ENCODE peak calls at places on chromosomes 3 and 15, in seven cellular contexts. E is GM12878, D is sigmoid colon, I is transverse colon, S is Peyer's patch, F is heart left ventricle, B is ovary. G is an unnamed sample.
A peak's percentile ranks its signal among the peaks of the same experiment; 100 is the strongest.

GRCh38 chr15:50302581-50302980 is 37.1 kb upstream of the HDC start:
- DNase-seq in E (no peak), D (no peak), I (no peak), S (no peak), F (no peak), B (no peak), G (no peak)

GRCh38 chr3:72722930-72723726 is 125.1 kb downstream of the SHQ1 start:
- DNase-seq in E (peak; percentile 35), D (no peak), I (peak; percentile 54), S (no peak), F (no peak), B (no peak), G (no peak)

GRCh38 chr3:42122261-42123011 is 31.3 kb downstream of the TRAK1 start:
- DNase-seq in E (peak; percentile 58), D (peak; percentile 36), I (no peak), S (no peak), F (no peak), B (no peak), G (no peak)

GRCh38 chr3:191330309-191330712 is at the start of gene UTS2B:
- DNase-seq in E (no peak), D (no peak), I (no peak), S (no peak), F (no peak), B (no peak), G (no peak)

GRCh38 chr3:87088984-87089841 is 98.3 kb upstream of the VGLL3 start:
- DNase-seq in E (no peak), D (peak; percentile 89), I (peak; percentile 37), S (no peak), F (peak; percentile 75), B (peak; percentile 70), G (no peak)

GRCh38 chr15:27250223-27250622 is 279.2 kb downstream of the GABRG3 start:
- DNase-seq in E (no peak), D (no peak), I (no peak), S (no peak), F (no peak), B (no peak), G (no peak)

GRCh38 chr3:73552700-73553099 is 72.0 kb downstream of the PDZRN3 start:
- DNase-seq in E (no peak), D (no peak), I (no peak), S (no peak), F (no peak), B (no peak), G (no peak)

GRCh38 chr3:18772699-18773305 is 347.7 kb upstream of the SATB1 start:
- DNase-seq in E (no peak), D (no peak), I (no peak), S (no peak), F (no peak), B (no peak), G (no peak)

GRCh38 chr3:124126446-124127017 is 134.6 kb upstream of the ROPN1 start:
- DNase-seq in E (no peak), D (no peak), I (no peak), S (no peak), F (no peak), B (no peak), G (no peak)

GRCh38 chr3:30658328-30659052 is 52.1 kb downstream of the TGFBR2 start:
- DNase-seq in E (peak; percentile 70), D (no peak), I (no peak), S (peak; percentile 64), F (no peak), B (no peak), G (no peak)

GRCh38 chr15:97995192-97995591 is 34.7 kb downstream of the ARRDC4 start:
- DNase-seq in E (no peak), D (no peak), I (peak; percentile 47), S (no peak), F (no peak), B (no peak), G (no peak)

GRCh38 chr15:65980824-65981456 is 111.6 kb downstream of the RAB11A start:
- DNase-seq in E (no peak), D (no peak), I (peak; percentile 71), S (no peak), F (no peak), B (peak; percentile 82), G (no peak)

GRCh38 chr3:96776818-96777217 is 37.6 kb upstream of the EPHA6 start:
- DNase-seq in E (no peak), D (no peak), I (no peak), S (no peak), F (no peak), B (no peak), G (no peak)

GRCh38 chr3:129023909-129024308 is 22.8 kb downstream of the EFCC1 start:
- DNase-seq in E (no peak), D (no peak), I (no peak), S (no peak), F (no peak), B (no peak), G (no peak)

GRCh38 chr15:66815322-66815721 is 113.3 kb downstream of the SMAD6 start:
- DNase-seq in E (no peak), D (no peak), I (no peak), S (no peak), F (no peak), B (no peak), G (no peak)

GRCh38 chr3:157542711-157543485 is 39.7 kb upstream of the VEPH1 start:
- DNase-seq in E (no peak), D (peak; percentile 86), I (peak; percentile 83), S (no peak), F (peak; percentile 79), B (peak; percentile 57), G (no peak)

GRCh38 chr3:4826237-4827100 is 152.8 kb upstream of the BHLHE40 start:
- DNase-seq in E (no peak), D (peak; percentile 91), I (peak; percentile 81), S (no peak), F (peak; percentile 86), B (peak; percentile 43), G (peak; percentile 7)

GRCh38 chr3:4827767-4828166 is 151.5 kb upstream of the BHLHE40 start:
- DNase-seq in E (no peak), D (no peak), I (no peak), S (no peak), F (no peak), B (no peak), G (no peak)

GRCh38 chr3:4824948-4825325 is 154.3 kb upstream of the BHLHE40 start:
- DNase-seq in E (no peak), D (no peak), I (no peak), S (no peak), F (no peak), B (no peak), G (no peak)

GRCh38 chr3:4823986-4824947 is 155.0 kb upstream of the BHLHE40 start:
- DNase-seq in E (no peak), D (no peak), I (no peak), S (no peak), F (no peak), B (no peak), G (no peak)

GRCh38 chr3:4825572-4826236 is 153.5 kb upstream of the BHLHE40 start:
- DNase-seq in E (no peak), D (no peak), I (peak; percentile 76), S (no peak), F (peak; percentile 68), B (no peak), G (no peak)
- H3K4me3 ChIP-seq in E (no peak overlapping the region), D (no peak overlapping the region), I (no peak overlapping the region), S (no peak overlapping the region), F (peak overlapping the region; percentile 15), B (no peak overlapping the region), G (peak overlapping the region; percentile 27)

GRCh38 chr3:185606191-185606590 is 20.1 kb downstream of the SENP2 start:
- DNase-seq in E (no peak), D (no peak), I (no peak), S (no peak), F (no peak), B (no peak), G (no peak)
- H3K36me3 ChIP-seq in E (no peaks in the 10 kb centered on the region), D (peaks cover 40% of the 10 kb centered on the region), I (peaks cover 74% of the 10 kb centered on the region), S (no peaks in the 10 kb centered on the region), F (peaks cover 64% of the 10 kb centered on the region), B (no peaks in the 10 kb centered on the region), G (peaks cover 100% of the 10 kb centered on the region)

DNA sequence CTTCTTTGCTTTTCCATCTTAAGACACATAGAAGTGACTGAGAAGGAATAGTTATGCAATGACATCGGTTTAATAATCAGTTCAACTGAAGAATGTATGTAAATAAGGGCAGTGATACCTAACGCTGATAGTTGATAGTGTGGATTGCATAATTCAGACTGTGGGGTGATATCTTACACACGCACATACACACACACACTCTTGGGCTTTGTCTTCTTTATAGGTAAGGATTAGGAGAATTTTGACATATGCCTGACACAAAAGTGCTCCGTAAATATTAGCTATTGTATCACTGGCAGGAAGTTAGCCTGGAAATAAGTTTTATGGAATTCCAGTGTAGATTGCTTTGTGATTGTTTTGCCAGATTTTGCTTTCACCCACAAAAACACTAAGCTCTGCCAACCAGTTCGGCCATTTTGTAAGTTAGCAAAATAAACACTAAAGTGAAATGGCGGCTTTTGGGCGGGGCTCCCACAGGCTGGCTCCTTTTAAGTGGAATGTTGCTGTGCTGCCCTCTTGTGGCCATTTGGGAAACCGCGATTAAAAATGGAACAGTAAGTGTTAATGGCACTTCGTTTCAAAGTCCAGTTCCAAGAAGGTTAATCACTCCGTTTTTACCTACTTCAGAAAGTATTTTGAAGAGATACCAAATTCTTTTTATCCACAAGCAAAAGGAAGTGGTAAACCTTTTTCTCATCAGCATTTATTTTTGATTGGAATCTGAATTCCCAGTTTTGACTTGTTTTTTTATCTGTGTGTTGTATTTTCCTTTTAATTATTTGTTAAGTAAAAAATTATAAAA is 17.7 kb downstream of the CHD2 start:
- DNase-seq in E (peak; percentile 80), D (peak; percentile 98), I (peak; percentile 98), S (peak; percentile 97), F (peak; percentile 90), B (peak; percentile 96), G (peak; percentile 56)
- TF ChIP-seq POLR2A in E (no peak), D (no peak), I (no peak), S (no peak), F (no peak), B (no peak), G (no peak)

GRCh38 chr15:82531496-82532382 is 8.5 kb downstream of the RPS17 start:
- DNase-seq in E (no peak), D (no peak), I (no peak), S (no peak), F (no peak), B (no peak), G (no peak)

GRCh38 chr15:82530606-82531379 is 9.5 kb downstream of the RPS17 start:
- DNase-seq in E (peak; percentile 55), D (peak; percentile 82), I (peak; percentile 84), S (peak; percentile 77), F (peak; percentile 75), B (peak; percentile 66), G (no peak)

GRCh38 chr15:82533801-82534200 is 6.5 kb downstream of the RPS17 start:
- DNase-seq in E (no peak), D (no peak), I (no peak), S (no peak), F (no peak), B (no peak), G (no peak)

GRCh38 chr15:82532991-82533481 is 7.2 kb downstream of the RPS17 start:
- DNase-seq in E (no peak), D (no peak), I (no peak), S (no peak), F (no peak), B (no peak), G (no peak)

DNA sequence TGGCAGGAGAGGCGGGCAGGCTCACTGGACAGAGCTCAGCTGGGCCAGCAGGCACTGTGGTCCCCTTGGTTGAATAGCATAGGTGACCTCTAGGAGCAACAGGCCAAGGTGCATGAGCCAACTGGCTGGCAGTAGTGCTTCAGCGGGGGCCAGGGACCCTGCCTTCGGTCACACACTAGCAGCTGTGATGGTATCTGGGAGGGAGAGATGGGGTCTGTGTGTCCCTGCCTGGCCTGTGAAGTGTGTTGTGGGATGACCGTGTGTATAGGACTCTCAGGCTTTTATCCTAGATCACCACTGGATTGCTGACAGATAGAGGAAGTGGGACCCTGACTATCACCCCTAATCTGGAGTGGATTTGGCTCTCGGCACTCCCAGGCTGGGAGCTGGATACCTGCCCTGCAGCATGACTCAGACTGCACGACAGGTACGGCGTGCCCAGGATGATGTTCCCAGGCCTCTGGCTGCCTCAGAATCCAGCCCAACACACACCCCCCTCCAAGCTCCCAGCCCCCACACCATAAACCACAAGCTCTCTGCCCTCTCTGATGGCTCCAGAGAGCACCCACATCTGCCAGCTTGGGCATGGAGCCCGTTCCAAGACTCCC is 7.8 kb downstream of the RPS17 start:
- DNase-seq in E (no peak), D (no peak), I (no peak), S (no peak), F (no peak), B (no peak), G (no peak)
- H3K4me3 ChIP-seq in E (no peak overlapping the region), D (no peak overlapping the region), I (no peak overlapping the region), S (no peak overlapping the region), F (no peak overlapping the region), B (no peak overlapping the region), G (no peak overlapping the region)